ENCODE peak calls at places on chromosomes 1 and 21, in five cellular contexts. H is hepatocyte, X is mucosa of descending colon, O is upper lobe of left lung, W is fibroblast of the aortic adventitia. G is an unnamed sample.

GRCh38 chr1:11339346-11340247 is 66.6 kb downstream of the UBIAD1 start:
- DNase-seq in H (peak; percentile 65), W (no peak), O (no peak), X (peak; percentile 29), G (peak; percentile 31)

GRCh38 chr1:64036549-64036948 is 166.9 kb upstream of the UBE2U start:
- DNase-seq in H (no peak), W (no peak), O (no peak), X (no peak), G (no peak)

GRCh38 chr1:203096566-203096965 is 10.8 kb upstream of the MYOG start:
- DNase-seq in O (no peak), W (no peak), H (no peak), X (no peak), G (no peak)

GRCh38 chr1:1181129-1181937 is 7.7 kb downstream of the TTLL10 start:
- DNase-seq in X (no peak), W (no peak), H (no peak), O (no peak), G (no peak)

GRCh38 chr1:216071227-216071626 is 352.0 kb downstream of the USH2A start:
- DNase-seq in W (no peak), X (no peak), O (no peak), H (peak; percentile 5), G (no peak)

GRCh38 chr1:44031051-44031899 is at the start of gene SLC6A9:
- DNase-seq in W (peak; percentile 86), X (peak; percentile 59), O (peak; percentile 73), H (peak; percentile 78), G (peak; percentile 60)

GRCh38 chr1:62588000-62588399 is 9.3 kb upstream of the ANGPTL3 start:
- DNase-seq in W (peak; percentile 41), O (no peak), H (no peak), X (no peak), G (no peak)

GRCh38 chr1:29889776-29890175 is 653.5 kb downstream of the PTPRU start:
- DNase-seq in W (no peak), O (no peak), X (no peak), H (no peak), G (no peak)

GRCh38 chr1:94542088-94542671 is 621 bp upstream of the F3 start:
- DNase-seq in W (no peak), H (no peak), X (peak; percentile 63), O (no peak), G (peak; percentile 79)

GRCh38 chr21:45917241-45917640 is 64.3 kb upstream of the COL6A1 start:
- DNase-seq in H (no peak), X (no peak), W (no peak), O (no peak), G (no peak)

GRCh38 chr1:197920345-197921117 is 3.4 kb downstream of the LHX9 start:
- DNase-seq in X (no peak), O (no peak), W (no peak), H (no peak), G (no peak)
- H3K4me3 ChIP-seq in X (no peak overlapping the region), O (no peak overlapping the region), W (no peak overlapping the region), H (no peak overlapping the region), G (peak overlapping the region; percentile 53)

GRCh38 chr1:165683848-165684485 is 14.4 kb downstream of the ALDH9A1 start:
- DNase-seq in W (peak; percentile 21), X (no peak), H (no peak), O (no peak), G (no peak)

GRCh38 chr1:165675794-165676193 is 22.6 kb downstream of the ALDH9A1 start:
- DNase-seq in W (no peak), O (no peak), H (no peak), X (no peak), G (no peak)

GRCh38 chr1:165680303-165680702 is 18.1 kb downstream of the ALDH9A1 start:
- DNase-seq in O (no peak), W (no peak), H (no peak), X (no peak), G (no peak)

GRCh38 chr1:165678509-165678908 is 19.9 kb downstream of the ALDH9A1 start:
- DNase-seq in W (no peak), H (no peak), O (no peak), X (no peak), G (no peak)

DNA sequence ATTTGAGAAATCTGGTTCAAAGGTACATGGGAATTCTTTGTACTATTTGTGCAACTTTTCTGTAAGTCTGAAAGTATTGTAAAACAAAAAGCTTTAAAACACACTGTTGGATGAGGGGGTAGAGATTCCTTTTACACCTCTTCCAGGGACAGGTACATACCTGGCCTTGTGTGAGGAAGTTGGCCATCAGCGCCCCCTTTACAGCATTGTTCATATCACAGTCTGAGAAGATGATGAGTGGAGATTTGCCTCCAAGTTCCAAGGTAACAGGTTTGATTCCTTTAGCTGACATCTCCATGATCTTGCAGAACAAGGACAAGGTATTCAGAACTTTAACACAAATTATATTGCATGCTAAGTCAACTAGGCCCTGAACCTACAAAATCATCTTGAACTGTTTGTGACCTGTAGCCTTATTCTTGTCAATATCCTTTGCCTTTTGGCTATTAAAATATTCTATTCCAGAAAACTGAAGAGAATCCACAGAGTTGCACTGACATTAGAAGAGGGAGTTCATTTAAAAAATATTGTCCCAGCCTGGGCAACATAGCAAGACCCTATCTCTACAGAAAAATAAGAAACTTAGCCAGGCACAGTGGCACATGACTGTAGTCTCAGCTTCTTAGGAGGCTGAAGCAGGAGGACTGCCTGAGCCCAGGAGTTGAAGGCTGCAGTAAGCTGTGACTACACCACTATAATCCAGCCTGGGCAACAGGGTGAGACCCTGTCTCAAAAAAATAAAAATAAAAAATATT is 18.9 kb downstream of the ALDH9A1 start:
- DNase-seq in W (no peak), O (no peak), H (no peak), X (peak; percentile 26), G (no peak)
- TF ChIP-seq CTCF in W (no peak), O (no peak), H (no peak), X (no peak), G (no peak)

GRCh38 chr1:201503397-201504176 is 3.3 kb downstream of the CSRP1 start:
- DNase-seq in O (peak; percentile 62), W (peak; percentile 95), H (peak; percentile 92), X (no peak), G (peak; percentile 95)
- H3K4me3 ChIP-seq in O (peak overlapping the region; percentile 84), W (no peak overlapping the region), H (no peak overlapping the region), X (no peak overlapping the region), G (peak overlapping the region; percentile 18)

DNA sequence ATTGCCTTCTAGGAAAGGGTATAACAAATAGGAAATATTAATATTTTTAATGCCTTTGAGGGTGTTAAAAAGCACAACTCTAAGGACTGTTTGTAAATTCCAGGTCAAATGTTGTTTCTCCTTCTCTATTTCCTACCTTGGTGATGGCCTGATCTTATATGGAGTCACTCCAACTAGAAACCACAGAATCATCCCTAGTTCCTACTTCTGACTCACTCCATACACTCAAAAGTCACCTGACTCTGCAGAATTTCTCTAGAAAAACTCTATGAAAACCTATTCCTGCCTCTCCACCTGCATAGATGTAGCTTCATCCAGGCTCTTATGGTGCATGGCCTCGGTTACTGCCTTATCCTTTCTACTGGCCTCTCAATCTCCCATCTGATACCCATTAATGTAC is 14.5 kb downstream of the RGS4 start:
- DNase-seq in W (no peak), O (no peak), X (no peak), H (no peak), G (peak; percentile 70)
- TF ChIP-seq CTCF in W (no peak), O (no peak), X (no peak), H (no peak), G (no peak)

DNA sequence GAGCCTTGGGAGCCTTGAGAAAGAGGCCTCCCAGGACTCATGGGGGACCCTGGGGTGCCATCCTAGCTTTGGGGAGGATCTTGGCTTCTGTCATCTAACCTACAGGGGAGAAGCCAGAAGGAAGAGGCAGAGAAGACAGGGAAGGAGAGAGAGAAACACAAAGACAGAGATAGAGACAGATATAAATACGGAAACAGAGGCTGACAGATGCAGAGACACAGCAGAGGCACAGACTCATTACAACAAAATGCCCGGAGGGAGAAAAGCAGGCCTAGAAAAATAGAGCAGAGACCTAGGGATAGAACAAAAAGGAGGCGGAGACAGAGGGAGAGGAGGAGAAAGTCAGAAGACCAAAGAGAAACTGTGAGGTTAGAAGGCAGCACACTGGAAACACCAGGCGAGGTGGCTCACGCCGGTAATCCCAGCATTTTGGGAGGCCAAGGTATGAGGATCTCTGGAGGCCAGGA is 1.9 kb downstream of the PEAR1 start:
- DNase-seq in X (no peak), H (no peak), W (peak; percentile 58), O (no peak), G (no peak)
- H3K4me3 ChIP-seq in X (no peak overlapping the region), H (no peak overlapping the region), W (peak overlapping the region; percentile 74), O (peak overlapping the region; percentile 70), G (peak overlapping the region; percentile 54)

GRCh38 chr1:214214851-214215250 is 66.1 kb upstream of the SMYD2 start:
- DNase-seq in O (no peak), W (no peak), H (no peak), X (no peak), G (no peak)

GRCh38 chr1:214213136-214213535 is 67.8 kb upstream of the SMYD2 start:
- DNase-seq in H (no peak), W (peak; percentile 11), O (no peak), X (no peak), G (no peak)

GRCh38 chr1:214205053-214205452 is 75.9 kb upstream of the SMYD2 start:
- DNase-seq in X (no peak), H (no peak), O (no peak), W (no peak), G (no peak)

GRCh38 chr1:214208525-214208924 is 72.4 kb upstream of the SMYD2 start:
- DNase-seq in X (no peak), O (no peak), H (no peak), W (no peak), G (no peak)

DNA sequence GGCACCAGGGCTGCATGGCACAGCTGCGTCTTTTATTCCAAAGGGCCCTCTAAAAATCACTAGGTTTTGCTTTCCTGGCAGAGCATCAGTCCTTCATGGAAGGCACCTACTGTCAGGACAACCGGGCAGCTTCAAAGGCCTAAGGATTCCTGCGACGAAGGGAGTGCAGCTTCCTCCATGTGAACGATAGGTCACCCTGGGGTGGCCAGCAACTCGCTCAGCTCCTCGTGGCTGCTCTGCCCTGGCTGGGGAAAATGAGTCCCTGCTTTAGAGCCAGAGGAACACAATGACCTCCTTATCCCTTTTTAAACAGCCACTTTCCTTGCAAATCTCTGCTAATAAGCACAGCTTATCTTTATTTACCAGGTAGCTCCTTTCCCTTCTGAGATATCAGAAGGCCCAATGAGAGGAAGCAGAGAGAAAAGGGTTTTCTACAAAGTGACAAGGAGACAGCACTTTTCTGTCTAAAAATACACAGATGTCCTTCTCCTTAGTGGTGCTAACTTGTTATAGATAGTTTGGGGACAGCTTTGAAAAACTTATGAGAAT is 71.6 kb upstream of the SMYD2 start:
- DNase-seq in W (no peak), X (no peak), H (no peak), O (no peak), G (no peak)
- TF ChIP-seq CTCF in W (no peak), X (no peak), H (no peak), O (no peak), G (no peak)

G was measured in foreskin fibroblast.